ENCODE peak calls at places on chromosome 22, in eight cellular contexts. V is left ventricle myocardium inferior, E is tibial artery, X is activated B cell treated with CpG ODN at 0.5 μM for 24 hours, P is sigmoid colon, L is astrocyte of the cerebellum, U is ascending aorta, T is AG04450. B is an unnamed sample.

GRCh38 chr22:30245985-30246901 is at the start of gene LIF:
- DNase-seq in L (no peak), V (no peak), P (no peak), T (peak), U (no peak), X (no peak), E (no peak), B (peak)

GRCh38 chr22:25060522-25061071 is 108.1 kb downstream of the KIAA1671 start:
- DNase-seq in X (no peak), V (no peak), T (no peak), P (no peak), U (no peak), E (no peak), L (no peak), B (no peak)

GRCh38 chr22:27206001-27206746 is 548.8 kb downstream of the MIAT start:
- DNase-seq in V (no peak), X (no peak), P (no peak), U (no peak), E (no peak), L (peak), T (no peak), B (no peak)

GRCh38 chr22:44965171-44965570 is 44.6 kb downstream of the PHF21B start:
- DNase-seq in E (no peak), U (no peak), L (no peak), X (no peak), V (no peak), T (no peak), P (no peak), B (no peak)

GRCh38 chr22:42994917-42995562 is 19.9 kb downstream of the PACSIN2 start:
- DNase-seq in P (peak), L (peak), X (no peak), T (peak), U (no peak), E (peak), V (no peak), B (peak)

GRCh38 chr22:22520020-22520656 is at the start of gene ZNF280A:
- DNase-seq in E (no peak), U (no peak), T (no peak), X (no peak), L (no peak), P (no peak), V (no peak), B (no peak)

GRCh38 chr22:17738386-17739128 is 35.7 kb downstream of the BID start:
- DNase-seq in P (no peak), U (no peak), X (no peak), L (no peak), E (no peak), V (no peak), T (no peak), B (no peak)

GRCh38 chr22:28855355-28856094 is 27.8 kb upstream of the ZNRF3 start:
- DNase-seq in E (no peak), U (no peak), V (no peak), P (peak), L (peak), X (no peak), T (peak), B (peak)

GRCh38 chr22:44697423-44698179 is 4.4 kb upstream of the PRR5 start:
- DNase-seq in U (no peak), P (peak), L (peak), V (peak), X (peak), T (peak), E (peak), B (peak)

GRCh38 chr22:49460662-49461371 is 366.9 kb downstream of the BRD1 start:
- DNase-seq in E (no peak), X (no peak), U (no peak), P (no peak), L (no peak), V (no peak), T (no peak), B (no peak)

GRCh38 chr22:42791721-42792452 is 65.2 kb downstream of the ARFGAP3 start:
- DNase-seq in V (peak), E (no peak), U (no peak), T (no peak), X (no peak), P (peak), L (no peak), B (no peak)

GRCh38 chr22:16609548-16610261 is 17.1 kb upstream of the CCT8L2 start:
- DNase-seq in P (no peak), T (no peak), U (no peak), X (no peak), L (no peak), V (no peak), E (no peak), B (no peak)

GRCh38 chr22:32558681-32559355 is 84.2 kb downstream of the FBXO7 start:
- DNase-seq in X (no peak), E (peak), T (peak), L (peak), V (peak), U (peak), P (peak), B (peak)

GRCh38 chr22:17576475-17576874 is 13.2 kb downstream of the SLC25A18 start:
- DNase-seq in U (no peak), E (no peak), T (no peak), L (peak), P (no peak), X (no peak), V (no peak), B (peak)

GRCh38 chr22:19292262-19293230 is 1.0 kb upstream of the CLTCL1 start:
- DNase-seq in U (no peak), X (no peak), P (no peak), E (peak), T (no peak), L (no peak), V (peak), B (no peak)

GRCh38 chr22:48277868-48278581 is 1515.6 kb downstream of the TBC1D22A start:
- DNase-seq in T (no peak), V (no peak), L (no peak), U (no peak), P (peak), E (no peak), X (no peak), B (no peak)

GRCh38 chr22:20437253-20438065 is at the start of gene SCARF2:
- DNase-seq in L (peak), T (no peak), X (no peak), V (peak), U (no peak), P (peak), E (peak), B (no peak)

GRCh38 chr22:22210889-22211833 is 33.4 kb upstream of the VPREB1 start:
- DNase-seq in U (no peak), V (no peak), E (no peak), X (no peak), P (no peak), L (no peak), T (no peak), B (no peak)

GRCh38 chr22:39946571-39947407 is 13.4 kb upstream of the TMA7B start:
- DNase-seq in U (no peak), E (no peak), T (no peak), X (no peak), L (no peak), V (no peak), P (no peak), B (peak)

GRCh38 chr22:49021097-49021925 is 806.4 kb downstream of the BRD1 start:
- DNase-seq in L (no peak), P (peak), E (peak), X (no peak), T (no peak), U (peak), V (no peak), B (no peak)

GRCh38 chr22:19933328-19934241 is 8.0 kb upstream of the COMT start:
- DNase-seq in U (no peak), E (no peak), V (no peak), L (no peak), T (no peak), P (no peak), X (no peak), B (no peak)

GRCh38 chr22:50717709-50718351 is 20.2 kb upstream of the ACR start:
- DNase-seq in L (no peak), X (no peak), E (no peak), V (no peak), T (no peak), P (no peak), U (no peak), B (no peak)

GRCh38 chr22:46357186-46357500 is 21.6 kb downstream of the TRMU start:
- DNase-seq in E (no peak), L (no peak), P (no peak), T (no peak), V (no peak), U (no peak), X (no peak), B (no peak)
- TF ChIP-seq CTCF in E (no peak), L (no peak), P (no peak), T (no peak), V (no peak), U (no peak), X (no peak), B (no peak)

DNA sequence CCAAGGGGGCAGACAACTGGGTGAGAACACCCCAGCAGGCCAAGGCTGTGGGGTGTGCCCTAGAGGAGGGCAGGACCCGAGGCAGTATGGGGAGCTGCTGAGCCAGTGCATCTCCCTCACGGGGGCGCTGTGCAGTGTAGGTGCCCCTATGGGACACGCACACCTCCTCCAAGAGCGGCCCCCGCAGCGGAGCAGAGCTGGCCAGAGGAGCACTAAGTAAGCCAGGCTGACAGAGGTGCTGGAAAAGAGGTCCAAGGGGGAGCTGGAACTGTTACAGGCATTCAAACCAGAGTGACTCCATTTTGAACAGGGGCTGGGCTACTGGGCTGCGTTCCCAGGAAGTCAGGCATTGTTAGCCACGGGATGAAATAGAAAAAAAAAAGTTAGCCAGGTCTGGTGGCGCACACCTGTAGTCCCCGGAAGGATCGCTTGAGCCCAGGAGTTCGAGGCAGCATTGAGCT is 41.8 kb downstream of the TST start:
- DNase-seq in L (no peak), E (no peak), T (no peak), U (no peak), P (peak), V (peak), X (peak), B (peak)
- TF ChIP-seq CTCF in L (peak), E (no peak), T (peak), U (peak), P (no peak), V (peak), X (no peak), B (no peak)

DNA sequence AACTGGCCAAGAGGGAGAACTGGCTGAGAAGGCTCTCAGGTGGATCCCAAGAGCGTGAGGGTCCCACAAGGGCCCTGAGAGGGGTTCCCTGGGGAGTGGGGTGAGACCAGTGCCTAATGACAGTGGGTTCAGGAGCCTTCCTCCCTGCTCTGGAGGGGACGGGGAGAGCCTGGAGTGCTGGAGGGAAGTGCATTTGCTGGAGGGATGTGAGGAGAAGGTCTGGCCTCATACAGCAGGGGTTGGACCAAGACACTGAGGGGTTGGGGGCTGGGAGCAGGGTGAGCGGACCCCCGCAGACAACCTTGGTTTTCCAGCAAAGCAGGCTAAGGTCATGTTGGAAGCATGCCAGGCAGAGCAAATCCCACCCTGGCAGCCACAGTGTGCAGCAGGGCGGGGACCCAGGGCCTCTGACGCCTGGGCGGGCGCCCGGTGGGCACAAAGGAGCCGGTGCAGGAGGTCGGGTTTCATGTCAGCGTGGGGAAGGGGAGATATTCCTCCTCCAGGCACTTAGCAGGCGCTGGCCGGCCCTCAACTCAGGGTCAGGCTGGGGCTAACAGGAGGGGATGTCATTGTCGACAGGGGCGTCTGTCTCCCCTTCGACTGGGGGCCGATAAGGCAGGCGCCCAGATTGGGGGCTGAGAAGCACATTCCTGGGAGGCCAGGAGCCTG is 3.1 kb upstream of the DERL3 start:
- DNase-seq in X (no peak), E (no peak), V (no peak), U (no peak), P (no peak), T (no peak), L (no peak), B (no peak)
- TF ChIP-seq CTCF in X (no peak), E (no peak), V (no peak), U (no peak), P (no peak), T (no peak), L (no peak), B (no peak)

DNA sequence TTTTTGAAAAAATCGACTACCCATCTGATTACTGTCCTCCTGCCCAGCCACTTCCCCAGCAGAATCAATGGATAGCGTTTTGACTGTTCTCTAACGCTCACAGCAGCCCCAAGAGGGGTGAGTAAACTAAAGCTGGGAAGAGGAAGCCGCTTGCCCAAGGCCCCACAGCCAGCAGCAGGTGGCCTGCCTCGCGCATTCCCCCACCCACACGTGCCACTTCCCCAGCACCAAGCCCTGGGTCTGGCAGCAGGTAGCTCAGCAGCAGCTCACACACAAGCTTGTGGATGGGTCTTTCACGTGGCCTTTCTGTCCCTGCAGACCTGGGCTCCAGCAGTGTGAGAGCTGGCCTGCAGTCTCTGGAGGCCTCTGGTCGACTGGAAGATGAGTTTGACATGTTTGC is 34.3 kb downstream of the TOM1 start:
- DNase-seq in U (no peak), L (no peak), X (no peak), E (no peak), P (no peak), V (no peak), T (no peak), B (no peak)
- TF ChIP-seq CTCF in U (no peak), L (no peak), X (no peak), E (no peak), P (no peak), V (no peak), T (no peak), B (no peak)

GRCh38 chr22:41248314-41248713 is 7.6 kb upstream of the CHADL start:
- DNase-seq in P (no peak), X (no peak), T (no peak), U (no peak), V (no peak), E (no peak), L (no peak), B (no peak)

GRCh38 chr22:41248758-41249157 is 8.0 kb upstream of the CHADL start:
- DNase-seq in V (no peak), E (no peak), X (no peak), T (no peak), U (no peak), P (no peak), L (no peak), B (no peak)

GRCh38 chr22:41243361-41243760 is 2.6 kb upstream of the CHADL start:
- DNase-seq in X (no peak), P (no peak), E (no peak), V (no peak), T (no peak), L (no peak), U (no peak), B (no peak)

GRCh38 chr22:41247703-41248102 is 7.0 kb upstream of the CHADL start:
- DNase-seq in E (no peak), P (no peak), X (no peak), V (peak), T (no peak), L (no peak), U (no peak), B (no peak)

DNA sequence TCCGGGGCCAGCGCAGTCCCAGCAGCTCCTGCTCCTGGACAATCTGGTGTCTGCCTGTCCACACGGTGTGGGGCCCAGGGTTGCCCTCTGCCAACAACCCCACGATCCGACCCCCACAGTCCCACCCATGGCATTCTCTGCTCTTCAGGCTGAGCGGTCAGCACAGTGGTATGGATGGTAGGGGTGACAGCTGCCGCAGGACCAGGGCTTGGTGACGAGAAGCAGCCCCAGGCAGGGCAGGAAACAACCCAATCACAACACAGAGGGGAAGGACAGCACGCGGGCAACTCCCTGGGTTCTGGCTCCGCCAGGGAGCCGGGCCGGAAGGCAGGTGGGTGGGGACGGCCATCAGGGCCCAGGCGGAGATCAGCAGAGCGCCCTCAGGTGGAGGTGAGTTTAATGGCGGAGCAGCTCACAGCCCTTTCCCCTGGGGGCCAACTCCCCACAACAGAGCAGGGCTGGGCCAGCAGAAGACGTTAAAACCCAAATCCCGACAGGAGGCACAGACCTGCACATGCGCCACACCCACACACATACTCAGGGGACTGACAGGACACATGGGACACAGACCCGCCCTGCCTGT is 5.3 kb upstream of the CHADL start:
- DNase-seq in T (no peak), L (no peak), U (no peak), X (no peak), P (no peak), E (no peak), V (no peak), B (no peak)
- TF ChIP-seq CTCF in T (no peak), L (no peak), U (no peak), X (no peak), P (no peak), E (no peak), V (no peak), B (no peak)

B was measured in Calu3.